ENCODE peak calls at places on chromosomes 3 and 15, in four cellular contexts. L, S, D and P are unnamed samples.

GRCh38 chr15:48177383-48177874 is 666 bp downstream of the MYEF2 start:
- DNase-seq in L (peak; percentile 51), S (peak; percentile 51), D (no peak), P (no peak)

GRCh38 chr15:33027636-33028035 is 166.9 kb downstream of the FMN1 start:
- DNase-seq in L (no peak), S (no peak), D (no peak), P (no peak)

GRCh38 chr15:74815121-74815933 is 2.7 kb downstream of the LMAN1L start:
- DNase-seq in L (no peak), S (no peak), D (no peak), P (peak; percentile 69)

GRCh38 chr15:73598540-73599195 is 34.5 kb downstream of the NPTN start:
- DNase-seq in L (no peak), S (no peak), D (no peak), P (no peak)

GRCh38 chr3:126026277-126026751 is 57.3 kb downstream of the ROPN1B start:
- DNase-seq in L (no peak), S (no peak), D (no peak), P (no peak)

GRCh38 chr3:39133822-39134221 is 19.6 kb downstream of the CSRNP1 start:
- DNase-seq in L (no peak), S (no peak), D (no peak), P (no peak)

GRCh38 chr3:65166531-65166930 is 478.7 kb upstream of the ADAMTS9 start:
- DNase-seq in L (no peak), S (no peak), D (no peak), P (no peak)

GRCh38 chr15:99343836-99344551 is 92.7 kb downstream of the LRRC28 start:
- DNase-seq in L (peak; percentile 75), S (no peak), D (no peak), P (peak; percentile 18)

GRCh38 chr15:98421419-98422085 is 226.8 kb upstream of the IGF1R start:
- DNase-seq in L (peak; percentile 91), S (peak; percentile 30), D (peak; percentile 39), P (peak; percentile 80)

GRCh38 chr3:99568936-99569335 is 69.5 kb upstream of the COL8A1 start:
- DNase-seq in L (no peak), S (no peak), D (no peak), P (no peak)

GRCh38 chr3:13308406-13308805 is 111.7 kb downstream of the NUP210 start:
- DNase-seq in L (peak; percentile 90), S (peak; percentile 11), D (peak; percentile 56), P (peak; percentile 47)

GRCh38 chr3:138314751-138315150 is 14.9 kb downstream of the NME9 start:
- DNase-seq in L (no peak), S (no peak), D (no peak), P (no peak)

GRCh38 chr3:141796436-141797166 is 33.4 kb downstream of the GRK7 start:
- DNase-seq in L (no peak), S (no peak), D (peak; percentile 90), P (no peak)

GRCh38 chr3:133991637-133992036 is 38.1 kb downstream of the SLCO2A1 start:
- DNase-seq in L (no peak), S (peak; percentile 28), D (peak; percentile 92), P (no peak)

GRCh38 chr15:87032291-87032690 is 952.6 kb downstream of the AGBL1 start:
- DNase-seq in L (peak; percentile 8), S (no peak), D (no peak), P (no peak)

GRCh38 chr15:83112233-83112958 is 5.0 kb downstream of the TM6SF1 start:
- DNase-seq in L (no peak), S (peak; percentile 96), D (no peak), P (no peak)
- TF ChIP-seq CTCF in L (no peak), S (no peak), D (no peak), P (no peak)

GRCh38 chr15:93223803-93224202 is 134.8 kb upstream of the RGMA start:
- DNase-seq in L (no peak), S (no peak), D (no peak), P (no peak)

GRCh38 chr15:93219859-93220258 is 130.8 kb upstream of the RGMA start:
- DNase-seq in L (no peak), S (no peak), D (no peak), P (no peak)

GRCh38 chr15:93217343-93217742 is 128.3 kb upstream of the RGMA start:
- DNase-seq in L (no peak), S (no peak), D (no peak), P (no peak)

GRCh38 chr15:93221754-93222153 is 132.7 kb upstream of the RGMA start:
- DNase-seq in L (peak; percentile 73), S (no peak), D (no peak), P (no peak)
- TF ChIP-seq CTCF in L (peak; percentile 72), S (no peak), D (no peak), P (no peak)

GRCh38 chr15:65468229-65468628 is 45.5 kb upstream of the IGDCC4 start:
- DNase-seq in L (no peak), S (no peak), D (no peak), P (no peak)
- TF ChIP-seq CTCF in L (no peak), S (no peak), D (no peak), P (no peak)

GRCh38 chr3:172199850-172200369 is 160.5 kb downstream of the FNDC3B start:
- DNase-seq in L (no peak), S (no peak), D (no peak), P (no peak)

GRCh38 chr3:172194702-172195392 is 155.5 kb downstream of the FNDC3B start:
- DNase-seq in L (peak; percentile 87), S (no peak), D (no peak), P (no peak)

GRCh38 chr3:172195393-172195754 is 156.0 kb downstream of the FNDC3B start:
- DNase-seq in L (no peak), S (no peak), D (no peak), P (no peak)

GRCh38 chr3:172198428-172198827 is 159.1 kb downstream of the FNDC3B start:
- DNase-seq in L (no peak), S (no peak), D (no peak), P (no peak)

DNA sequence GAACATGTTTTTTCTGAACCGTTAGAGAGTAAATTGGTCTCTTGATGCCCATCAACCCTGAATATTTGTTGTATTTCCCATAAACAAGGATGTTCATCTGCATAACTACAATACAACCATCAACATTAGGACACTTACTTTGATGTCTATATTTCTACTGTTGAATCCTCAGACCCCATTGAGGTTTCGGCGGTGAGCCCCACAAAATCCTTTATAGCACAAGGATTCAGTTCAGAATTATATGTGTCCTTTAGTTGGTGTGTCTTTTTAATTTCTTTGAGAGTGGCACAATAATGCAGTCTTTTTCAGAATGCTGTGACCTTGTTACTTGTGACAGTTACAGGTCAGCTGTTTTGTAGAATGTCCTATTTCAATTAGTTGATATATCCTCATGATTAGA is 158.0 kb downstream of the FNDC3B start:
- DNase-seq in L (no peak), S (no peak), D (no peak), P (no peak)
- TF ChIP-seq CTCF in L (no peak), S (no peak), D (no peak), P (no peak)

DNA sequence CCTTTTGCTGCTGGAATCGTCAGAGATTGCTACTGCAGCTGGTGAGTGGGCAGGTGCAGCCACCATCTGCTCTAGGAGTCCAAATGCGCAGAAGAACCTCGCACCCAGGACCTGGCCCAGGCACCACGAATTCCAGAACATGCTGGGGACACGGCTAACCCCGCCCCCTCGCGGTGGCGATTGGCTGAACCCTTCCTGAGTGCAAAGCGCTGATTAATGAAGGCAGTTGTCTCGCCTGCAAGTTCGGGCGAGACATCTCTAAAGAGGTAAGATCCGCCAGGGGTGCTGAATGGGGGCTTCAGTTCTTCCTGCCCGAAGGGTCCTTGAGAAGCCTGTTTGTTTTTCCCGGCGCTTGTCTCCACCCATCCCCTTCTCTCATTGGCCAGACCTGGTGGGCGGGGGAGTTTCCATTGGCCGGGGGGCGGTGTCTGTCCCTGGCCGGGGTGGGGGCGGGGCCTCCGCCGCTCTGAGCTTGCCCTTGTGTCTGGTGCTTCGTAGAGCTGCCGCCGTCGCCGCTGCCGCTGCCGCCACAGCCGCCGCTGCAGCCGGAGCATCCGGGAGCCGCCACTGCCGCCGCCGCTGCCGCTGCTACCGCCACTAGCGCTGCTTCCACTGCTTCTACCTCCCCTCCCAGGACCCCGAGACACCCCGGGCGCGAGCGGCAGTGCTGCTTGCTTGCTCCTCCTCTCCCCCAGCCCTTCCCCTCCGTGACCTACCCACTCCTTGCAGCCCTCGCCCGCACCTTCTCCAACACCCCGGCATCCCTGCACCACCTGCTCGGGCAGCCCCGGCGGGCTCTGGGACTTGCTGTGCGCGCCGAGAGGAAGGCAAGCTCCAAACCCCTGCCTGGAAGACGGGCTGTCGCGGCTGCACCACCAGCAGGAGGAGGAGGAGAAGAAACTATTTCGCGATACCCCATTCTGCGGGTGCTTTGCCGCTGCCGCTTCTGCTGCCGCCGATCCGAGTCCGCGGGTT is at the start of gene CADM2:
- DNase-seq in L (peak; percentile 99), S (peak; percentile 77), D (peak; percentile 81), P (peak; percentile 90)
- TF ChIP-seq CTCF in L (peak; percentile 59), S (peak; percentile 13), D (no peak), P (peak; percentile 38)

GRCh38 chr15:71592186-71592585 is 218.2 kb upstream of the NR2E3 start:
- DNase-seq in L (no peak), S (no peak), D (no peak), P (no peak)

GRCh38 chr15:71586463-71586862 is 223.9 kb upstream of the NR2E3 start:
- DNase-seq in L (no peak), S (no peak), D (no peak), P (no peak)

GRCh38 chr15:71588746-71589145 is 221.6 kb upstream of the NR2E3 start:
- DNase-seq in L (peak; percentile 35), S (peak; percentile 74), D (no peak), P (peak; percentile 27)

GRCh38 chr15:71595846-71596553 is 214.4 kb upstream of the NR2E3 start:
- DNase-seq in L (no peak), S (no peak), D (no peak), P (no peak)

DNA sequence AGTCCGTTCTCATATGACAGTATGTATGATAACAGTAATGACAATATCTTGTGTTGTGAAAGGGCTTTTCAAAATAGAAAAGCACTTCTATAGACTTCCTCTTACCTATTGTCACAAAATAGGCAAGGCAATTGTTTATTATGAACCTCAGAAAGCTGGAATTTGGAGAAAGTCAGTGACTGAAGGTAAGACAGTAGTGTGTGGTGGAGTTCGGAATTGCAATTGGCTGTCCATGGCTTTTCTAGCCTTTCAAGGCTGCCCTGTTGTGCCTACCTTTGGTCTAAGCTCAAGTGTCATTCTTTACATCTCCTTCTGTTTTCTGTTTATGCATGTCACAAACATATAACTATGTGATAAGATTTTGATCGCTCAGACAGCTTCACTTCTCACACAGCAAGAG is 219.3 kb upstream of the NR2E3 start:
- DNase-seq in L (peak; percentile 58), S (no peak), D (no peak), P (no peak)
- TF ChIP-seq CTCF in L (peak; percentile 30), S (peak; percentile 9), D (no peak), P (no peak)

GRCh38 chr3:195208631-195209030 is 62.3 kb downstream of the XXYLT1 start:
- DNase-seq in L (no peak), S (no peak), D (no peak), P (no peak)
- TF ChIP-seq CTCF in L (no peak), S (no peak), D (no peak), P (no peak)

DNA sequence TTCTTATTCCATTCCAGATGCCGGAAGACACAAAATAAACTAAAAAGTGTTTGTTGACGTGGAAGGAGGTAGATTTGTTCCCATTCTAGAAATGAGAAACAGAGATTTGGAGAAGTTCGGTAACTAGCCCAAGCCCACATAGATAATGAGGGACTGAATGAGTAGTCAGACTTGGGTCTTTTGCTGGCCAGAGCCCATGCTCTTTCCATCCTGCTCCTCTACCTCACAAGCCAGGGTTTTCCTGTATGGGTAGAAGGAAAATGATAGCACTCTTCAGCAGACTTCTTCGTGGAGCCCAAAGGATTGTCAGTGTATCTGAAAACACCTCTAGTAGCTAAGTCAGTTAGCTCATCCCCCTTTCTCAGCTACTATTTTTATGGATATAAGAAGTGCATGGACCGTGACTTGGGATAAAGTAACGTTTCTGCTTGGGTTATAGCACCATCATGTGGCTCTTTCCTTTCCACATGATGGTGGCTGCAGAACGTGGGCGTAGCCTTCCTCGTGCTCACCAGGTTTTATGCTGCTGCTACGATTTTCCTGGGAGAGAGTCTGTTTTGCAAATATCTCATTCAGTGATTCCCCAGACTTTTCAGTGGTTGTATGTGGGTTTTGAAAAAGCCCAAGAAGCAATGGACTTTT is 84.6 kb downstream of the DGKG start:
- DNase-seq in L (peak; percentile 79), S (peak; percentile 77), D (no peak), P (peak; percentile 41)
- TF ChIP-seq CTCF in L (peak; percentile 76), S (peak; percentile 61), D (no peak), P (no peak)